ENCODE peak calls at places on chromosomes 2 and 18, in eight cellular contexts. C is suprapubic skin, V is heart left ventricle, D is A549, J is uterus, Y is erythroblast, P is tibial nerve, N is testis. E is an unnamed sample.

GRCh38 chr2:176227874-176228273 is 39.4 kb downstream of the HOXD1 start:
- DNase-seq in C (no peak), V (no peak), D (no peak), J (no peak), Y (no peak), P (no peak), N (no peak), E (no peak)

GRCh38 chr2:11498543-11499034 is 32.6 kb upstream of the E2F6 start:
- DNase-seq in C (peak; percentile 81), V (peak; percentile 94), D (no peak), J (peak; percentile 50), Y (no peak), P (peak; percentile 49), N (peak; percentile 96), E (peak; percentile 48)

GRCh38 chr2:27953077-27953476 is 62.5 kb downstream of the BABAM2 start:
- DNase-seq in C (no peak), V (no peak), D (no peak), J (no peak), Y (no peak), P (no peak), N (no peak), E (no peak)

GRCh38 chr2:164896226-164896625 is 54.6 kb upstream of the COBLL1 start:
- DNase-seq in C (no peak), V (no peak), D (no peak), J (no peak), Y (no peak), P (no peak), N (no peak), E (no peak)

GRCh38 chr2:25497862-25498407 is 156.2 kb upstream of the DNMT3A start:
- DNase-seq in C (no peak), V (no peak), D (no peak), J (no peak), Y (no peak), P (no peak), N (no peak), E (no peak)

GRCh38 chr18:7567487-7568425 is 640 bp downstream of the PTPRM start:
- DNase-seq in C (peak; percentile 76), V (peak; percentile 61), D (peak; percentile 51), J (peak; percentile 57), Y (peak; percentile 18), P (peak; percentile 22), N (peak; percentile 56), E (peak; percentile 36)

GRCh38 chr18:9661564-9661963 is 46.5 kb upstream of the RAB31 start:
- DNase-seq in C (no peak), V (no peak), D (peak; percentile 50), J (no peak), Y (no peak), P (no peak), N (no peak), E (no peak)

GRCh38 chr18:44502790-44503189 is 177.9 kb upstream of the SETBP1 start:
- DNase-seq in C (no peak), V (no peak), D (no peak), J (no peak), Y (no peak), P (no peak), N (no peak), E (no peak)

GRCh38 chr2:148853458-148853857 is 21.6 kb upstream of the KIF5C start:
- DNase-seq in C (no peak), V (no peak), D (no peak), J (no peak), Y (no peak), P (no peak), N (no peak), E (no peak)

GRCh38 chr2:146986161-146986560 is 858.7 kb upstream of the ACVR2A start:
- DNase-seq in C (no peak), V (no peak), D (no peak), J (no peak), Y (no peak), P (no peak), N (no peak), E (no peak)

GRCh38 chr2:71190959-71191943 is 35.7 kb downstream of the PAIP2B start:
- DNase-seq in C (no peak), V (no peak), D (peak; percentile 42), J (no peak), Y (peak; percentile 8), P (no peak), N (peak; percentile 18), E (no peak)

GRCh38 chr2:122206101-122206500 is 450.6 kb downstream of the TSN start:
- DNase-seq in C (no peak), V (no peak), D (no peak), J (no peak), Y (no peak), P (no peak), N (no peak), E (no peak)

GRCh38 chr2:177397501-177398289 is 5.1 kb downstream of the AGPS start:
- DNase-seq in C (no peak), V (no peak), D (peak; percentile 70), J (peak; percentile 39), Y (no peak), P (no peak), N (no peak), E (no peak)

GRCh38 chr2:63598971-63599370 is 10.2 kb downstream of the MDH1 start:
- DNase-seq in C (no peak), V (no peak), D (no peak), J (no peak), Y (no peak), P (no peak), N (no peak), E (no peak)

GRCh38 chr2:63591566-63592175 is 2.9 kb downstream of the MDH1 start:
- DNase-seq in C (no peak), V (no peak), D (no peak), J (no peak), Y (no peak), P (no peak), N (no peak), E (no peak)

GRCh38 chr2:63596487-63596886 is 7.7 kb downstream of the MDH1 start:
- DNase-seq in C (no peak), V (no peak), D (no peak), J (no peak), Y (no peak), P (no peak), N (no peak), E (no peak)

GRCh38 chr2:63590621-63591408 is 2.1 kb downstream of the MDH1 start:
- DNase-seq in C (no peak), V (peak; percentile 76), D (no peak), J (no peak), Y (peak; percentile 80), P (no peak), N (peak; percentile 48), E (no peak)

DNA sequence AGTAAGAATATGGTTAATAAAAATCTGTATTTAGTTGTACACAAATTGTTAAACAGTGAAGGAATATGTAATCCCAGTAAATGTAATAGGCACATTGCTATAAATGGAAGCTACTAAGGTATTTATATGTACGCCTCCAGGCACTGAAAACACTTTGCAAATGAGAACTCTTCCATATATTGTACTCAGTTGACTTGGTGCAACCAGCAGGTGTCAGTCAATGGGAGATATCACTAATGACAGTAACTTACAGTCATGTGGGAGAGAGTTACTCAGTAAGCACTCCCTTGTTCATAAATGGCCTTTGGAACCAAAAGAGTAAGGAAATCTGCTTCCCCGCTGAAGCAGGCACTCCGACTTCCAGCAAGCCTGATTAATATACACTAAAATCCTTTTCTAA is 5.9 kb downstream of the MDH1 start:
- DNase-seq in C (no peak), V (no peak), D (peak; percentile 32), J (no peak), Y (peak; percentile 7), P (no peak), N (no peak), E (no peak)
- TF ChIP-seq POLR2A in C (no peak), V (no peak), D (no peak), J (no peak), Y (no peak), P (no peak), N (no peak), E (no peak)

GRCh38 chr2:21023419-21024181 is 20.3 kb downstream of the APOB start:
- DNase-seq in C (no peak), V (no peak), D (no peak), J (no peak), Y (no peak), P (no peak), N (no peak), E (no peak)

GRCh38 chr2:21024198-21024597 is 19.7 kb downstream of the APOB start:
- DNase-seq in C (no peak), V (no peak), D (no peak), J (no peak), Y (no peak), P (no peak), N (no peak), E (no peak)

GRCh38 chr2:21026479-21027282 is 17.2 kb downstream of the APOB start:
- DNase-seq in C (no peak), V (no peak), D (no peak), J (no peak), Y (no peak), P (no peak), N (no peak), E (no peak)

GRCh38 chr2:21025690-21026478 is 18.0 kb downstream of the APOB start:
- DNase-seq in C (no peak), V (no peak), D (no peak), J (no peak), Y (no peak), P (no peak), N (no peak), E (no peak)

GRCh38 chr2:21024722-21025389 is 19.0 kb downstream of the APOB start:
- DNase-seq in C (no peak), V (no peak), D (no peak), J (no peak), Y (no peak), P (no peak), N (no peak), E (no peak)
- TF ChIP-seq POLR2A in C (no peak), V (no peak), D (no peak), J (no peak), Y (no peak), P (no peak), N (no peak), E (no peak)

GRCh38 chr2:3535794-3536681 is 16.7 kb upstream of the ADI1 start:
- DNase-seq in C (peak; percentile 76), V (peak; percentile 81), D (peak; percentile 66), J (peak; percentile 77), Y (peak; percentile 67), P (peak; percentile 49), N (peak; percentile 71), E (peak; percentile 31)
- TF ChIP-seq POLR2A in C (peak; percentile 35), V (no peak), D (peak; percentile 12), J (no peak), Y (peak; percentile 36), P (no peak), N (no peak), E (no peak)

GRCh38 chr2:241316825-241317224 is 1.1 kb downstream of the SEPTIN2 start:
- DNase-seq in C (no peak), V (no peak), D (no peak), J (no peak), Y (no peak), P (no peak), N (no peak), E (no peak)

GRCh38 chr2:241314933-241315182 is 614 bp downstream of the HDLBP start:
- DNase-seq in C (no peak), V (no peak), D (no peak), J (no peak), Y (no peak), P (no peak), N (no peak), E (no peak)

GRCh38 chr2:241315879-241316700 is at the start of gene SEPTIN2:
- DNase-seq in C (peak; percentile 91), V (peak; percentile 51), D (peak; percentile 76), J (no peak), Y (peak; percentile 85), P (no peak), N (peak; percentile 86), E (peak; percentile 73)

GRCh38 chr2:241314181-241314932 is 1.1 kb downstream of the HDLBP start:
- DNase-seq in C (no peak), V (no peak), D (peak; percentile 74), J (no peak), Y (peak; percentile 69), P (no peak), N (no peak), E (no peak)

GRCh38 chr2:241315183-241315878 is at the start of gene HDLBP:
- DNase-seq in C (peak; percentile 100), V (peak; percentile 100), D (peak; percentile 99), J (peak; percentile 100), Y (peak; percentile 99), P (peak; percentile 99), N (peak; percentile 99), E (peak; percentile 100)
- TF ChIP-seq POLR2A in C (no peak), V (no peak), D (peak; percentile 15), J (peak; percentile 75), Y (peak; percentile 95), P (peak; percentile 84), N (no peak), E (no peak)

E was measured in breast epithelium.